ENCODE peak calls at places on chromosomes 5 and 9, in six cellular contexts. F is heart right ventricle, U is M059J, T is iris pigment epithelial cell, B is T-helper 2 cell, N is HEK293T. M is an unnamed sample.

GRCh38 chr9:97794666-97795065 is 58.4 kb upstream of the FOXE1 start:
- DNase-seq in N (no peak), B (no peak), U (peak; percentile 70), T (no peak), F (no peak), M (no peak)

GRCh38 chr5:178378527-178379484 is 146.2 kb upstream of the PHYKPL start:
- DNase-seq in N (no peak), U (no peak), T (no peak), F (no peak), B (no peak), M (no peak)

GRCh38 chr5:127580731-127581130 is 63.3 kb downstream of the PRRC1 start:
- DNase-seq in F (no peak), T (no peak), U (no peak), N (no peak), B (no peak), M (no peak)

GRCh38 chr9:34988218-34989055 is 1.1 kb upstream of the DNAJB5 start:
- DNase-seq in B (peak; percentile 56), U (no peak), N (no peak), F (no peak), T (peak; percentile 22), M (no peak)

GRCh38 chr5:177535125-177535524 is 18.4 kb upstream of the DDX41 start:
- DNase-seq in F (no peak), N (no peak), U (no peak), B (no peak), T (no peak), M (no peak)

GRCh38 chr5:4027335-4027734 is 431.7 kb downstream of the IRX1 start:
- DNase-seq in N (no peak), F (no peak), T (no peak), U (peak; percentile 14), B (no peak), M (no peak)

GRCh38 chr5:126972062-126972895 is 58.1 kb downstream of the MARCHF3 start:
- DNase-seq in U (no peak), N (no peak), T (peak; percentile 63), B (peak; percentile 63), F (no peak), M (no peak)

GRCh38 chr5:171823269-171823668 is 37.7 kb downstream of the SMIM23 start:
- DNase-seq in B (no peak), U (no peak), F (no peak), N (no peak), T (no peak), M (peak; percentile 63)

GRCh38 chr5:110333384-110333783 is 393.1 kb downstream of the TMEM232 start:
- DNase-seq in B (no peak), F (no peak), N (peak; percentile 13), T (peak; percentile 4), U (peak; percentile 2), M (no peak)

GRCh38 chr5:67246108-67246507 is 49.5 kb upstream of the CD180 start:
- DNase-seq in F (peak; percentile 50), T (peak; percentile 85), U (peak; percentile 65), N (peak; percentile 24), B (peak; percentile 30), M (no peak)

GRCh38 chr5:107500840-107501239 is 169.9 kb downstream of the EFNA5 start:
- DNase-seq in T (no peak), N (no peak), F (no peak), B (no peak), U (no peak), M (no peak)

GRCh38 chr5:133483406-133484090 is 128.8 kb downstream of the FSTL4 start:
- DNase-seq in B (no peak), U (no peak), T (no peak), F (no peak), N (no peak), M (no peak)

GRCh38 chr5:172150514-172151425 is 37.3 kb downstream of the STK10 start:
- DNase-seq in T (no peak), U (peak; percentile 40), F (peak; percentile 42), B (peak; percentile 40), N (no peak), M (no peak)

GRCh38 chr5:140576776-140577201 is 12.2 kb downstream of the SLC35A4 start:
- DNase-seq in U (no peak), F (no peak), T (peak; percentile 53), B (no peak), N (no peak), M (no peak)

GRCh38 chr5:6452622-6453504 is 4.2 kb downstream of the UBE2QL1 start:
- DNase-seq in T (no peak), B (no peak), F (peak; percentile 48), U (no peak), N (no peak), M (no peak)

GRCh38 chr5:36240779-36241635 is 718 bp downstream of the NADK2 start:
- DNase-seq in U (peak; percentile 78), F (peak; percentile 71), N (peak; percentile 55), T (peak; percentile 75), B (no peak), M (peak; percentile 55)

GRCh38 chr5:180641566-180641900 is 7.9 kb downstream of the FLT4 start:
- DNase-seq in N (no peak), U (no peak), B (no peak), T (no peak), F (no peak), M (no peak)

M was measured in Peyer's patch.